ENCODE peak calls at places on chromosome 9, in seven cellular contexts. P is RWPE1, D is colonic mucosa, B is non-pigmented ciliary epithelial cell, F is HTR-8/SVneo, W is WTC11, I is activated T-cell treated with anti-CD3 and anti-CD28 coated beads for 1 hour. C is an unnamed sample.
A peak's percentile ranks its signal among the peaks of the same experiment; 100 is the strongest.

GRCh38 chr9:33263936-33264472 is 504 bp downstream of the BAG1 start:
- DNase-seq in P (peak; percentile 33), D (peak; percentile 73), B (no peak), F (peak; percentile 10), W (no peak), I (peak; percentile 18), C (no peak)

GRCh38 chr9:15999422-16000339 is 446.8 kb downstream of the CCDC171 start:
- DNase-seq in P (peak; percentile 73), D (no peak), B (peak; percentile 96), F (peak; percentile 49), W (no peak), I (no peak), C (peak; percentile 53)

GRCh38 chr9:129761293-129761900 is 8.6 kb upstream of the PTGES start:
- DNase-seq in P (no peak), D (peak; percentile 73), B (no peak), F (no peak), W (no peak), I (no peak), C (no peak)

GRCh38 chr9:70159630-70160029 is 99.1 kb upstream of the SMC5 start:
- DNase-seq in P (no peak), D (peak; percentile 22), B (no peak), F (no peak), W (no peak), I (no peak), C (no peak)

GRCh38 chr9:74355107-74355506 is 142.0 kb upstream of the RORB start:
- DNase-seq in P (no peak), D (no peak), B (no peak), F (no peak), W (no peak), I (no peak), C (no peak)

GRCh38 chr9:69157751-69158466 is 16.2 kb upstream of the TJP2 start:
- DNase-seq in P (peak; percentile 38), D (no peak), B (peak; percentile 55), F (no peak), W (no peak), I (no peak), C (peak; percentile 43)

GRCh38 chr9:108105885-108106284 is 616.3 kb upstream of the KLF4 start:
- DNase-seq in P (no peak), D (no peak), B (no peak), F (no peak), W (peak; percentile 42), I (no peak), C (no peak)

GRCh38 chr9:6924988-6925563 is 167.3 kb downstream of the KDM4C start:
- DNase-seq in P (no peak), D (no peak), B (no peak), F (no peak), W (no peak), I (no peak), C (no peak)

GRCh38 chr9:133943781-133944745 is 48.1 kb downstream of the VAV2 start:
- DNase-seq in P (peak; percentile 37), D (no peak), B (peak; percentile 19), F (no peak), W (peak; percentile 11), I (no peak), C (peak; percentile 60)

GRCh38 chr9:71285191-71285656 is 163.8 kb upstream of the TRPM3 start:
- DNase-seq in P (peak; percentile 54), D (peak; percentile 58), B (peak; percentile 37), F (peak; percentile 20), W (peak; percentile 24), I (no peak), C (peak; percentile 14)

GRCh38 chr9:113479150-113479761 is 15.7 kb downstream of the RGS3 start:
- DNase-seq in P (no peak), D (no peak), B (no peak), F (no peak), W (no peak), I (no peak), C (no peak)

GRCh38 chr9:132012704-132013345 is 66.8 kb downstream of the MED27 start:
- DNase-seq in P (no peak), D (no peak), B (no peak), F (no peak), W (no peak), I (no peak), C (no peak)

GRCh38 chr9:37094751-37095150 is 25.6 kb upstream of the ZCCHC7 start:
- DNase-seq in P (no peak), D (no peak), B (no peak), F (no peak), W (no peak), I (no peak), C (no peak)

GRCh38 chr9:85723220-85723619 is 18.5 kb downstream of the AGTPBP1 start:
- DNase-seq in P (no peak), D (peak; percentile 32), B (no peak), F (no peak), W (peak; percentile 85), I (peak; percentile 49), C (no peak)

GRCh38 chr9:126802343-126803059 is 2.3 kb upstream of the ZBTB43 start:
- DNase-seq in P (no peak), D (no peak), B (no peak), F (no peak), W (no peak), I (no peak), C (no peak)

GRCh38 chr9:86772289-86772982 is 174.9 kb downstream of the GAS1 start:
- DNase-seq in P (no peak), D (no peak), B (no peak), F (no peak), W (no peak), I (no peak), C (no peak)

GRCh38 chr9:105088088-105088487 is 156.4 kb upstream of the SLC44A1 start:
- DNase-seq in P (no peak), D (no peak), B (no peak), F (no peak), W (no peak), I (no peak), C (no peak)

GRCh38 chr9:124783830-124784229 is 6.9 kb downstream of the OLFML2A start:
- DNase-seq in P (no peak), D (no peak), B (no peak), F (no peak), W (peak; percentile 0), I (no peak), C (no peak)

GRCh38 chr9:79809931-79810330 is 238.2 kb downstream of the TLE4 start:
- DNase-seq in P (peak; percentile 65), D (no peak), B (peak; percentile 65), F (peak; percentile 64), W (no peak), I (no peak), C (peak; percentile 67)

GRCh38 chr9:34371886-34372597 is 4.7 kb downstream of the MYORG start:
- DNase-seq in P (no peak), D (no peak), B (no peak), F (no peak), W (no peak), I (no peak), C (no peak)

C was measured in H54.